ENCODE peak calls at places on chromosomes 4 and X, in seven cellular contexts. C is body of pancreas, V is Peyer's patch, Y is K562, P is tibial nerve, H is vagina, M is uterus. L is an unnamed sample.

GRCh38 chr4:152482211-152482610 is 53.7 kb downstream of the FBXW7 start:
- DNase-seq in V (no peak), C (no peak), M (no peak), H (no peak), Y (no peak), P (no peak), L (no peak)

GRCh38 chrX:10722804-10723364 is 102.5 kb upstream of the MID1 start:
- DNase-seq in P (peak), C (peak), Y (peak), M (peak), H (no peak), V (peak), L (peak)

GRCh38 chrX:38649227-38649626 is 87.9 kb downstream of the TSPAN7 start:
- DNase-seq in C (no peak), Y (peak), V (no peak), P (no peak), M (no peak), H (no peak), L (no peak)

GRCh38 chr4:147828361-147828760 is 96.5 kb downstream of the ARHGAP10 start:
- DNase-seq in V (no peak), Y (no peak), H (no peak), M (no peak), P (no peak), C (no peak), L (no peak)

GRCh38 chrX:97366246-97366645 is 482.5 kb downstream of the RPA4 start:
- DNase-seq in H (no peak), C (no peak), M (no peak), V (no peak), P (no peak), Y (no peak), L (no peak)

GRCh38 chr4:48557478-48557877 is 67.4 kb downstream of the ZAR1 start:
- DNase-seq in P (no peak), C (no peak), Y (peak), M (no peak), H (no peak), V (no peak), L (peak)

GRCh38 chr4:140359571-140360427 is 13.6 kb upstream of the SCOC start:
- DNase-seq in H (no peak), Y (peak), P (peak), M (peak), C (peak), V (peak), L (peak)

GRCh38 chrX:102892103-102892502 is 45.0 kb upstream of the RAB40AL start:
- DNase-seq in H (no peak), Y (no peak), M (no peak), P (no peak), C (no peak), V (no peak), L (no peak)

GRCh38 chr4:14878681-14879080 is 123.6 kb upstream of the CPEB2 start:
- DNase-seq in Y (no peak), V (no peak), M (no peak), H (no peak), P (no peak), C (no peak), L (no peak)

GRCh38 chr4:38318737-38319455 is 345.1 kb upstream of the KLF3 start:
- DNase-seq in M (peak), C (peak), H (peak), Y (peak), V (peak), P (peak), L (peak)

GRCh38 chr4:74423101-74423500 is 21.8 kb upstream of the AREG start:
- DNase-seq in V (peak), C (no peak), Y (no peak), H (no peak), P (no peak), M (no peak), L (no peak)

GRCh38 chr4:146222313-146222712 is 8.0 kb downstream of the REELD1 start:
- DNase-seq in C (no peak), P (no peak), M (no peak), Y (no peak), H (no peak), V (no peak), L (no peak)

GRCh38 chrX:138128025-138128671 is 562.2 kb downstream of the ZIC3 start:
- DNase-seq in Y (peak), V (no peak), P (peak), M (no peak), H (no peak), C (no peak), L (peak)

GRCh38 chr4:120683902-120684540 is 238.5 kb downstream of the PRDM5 start:
- DNase-seq in C (no peak), Y (no peak), M (no peak), H (no peak), V (no peak), P (no peak), L (no peak)

GRCh38 chr4:112279882-112280315 is 5.8 kb downstream of the TIFA start:
- DNase-seq in C (no peak), M (no peak), H (no peak), Y (no peak), V (no peak), P (no peak), L (peak)

GRCh38 chr4:87529187-87529586 is at the start of gene SPARCL1:
- DNase-seq in C (no peak), M (peak), P (peak), V (no peak), H (no peak), Y (no peak), L (no peak)
- TF ChIP-seq POLR2A in C (no peak), M (peak), P (peak), V (no peak), H (no peak), Y (no peak), L (no peak)

DNA sequence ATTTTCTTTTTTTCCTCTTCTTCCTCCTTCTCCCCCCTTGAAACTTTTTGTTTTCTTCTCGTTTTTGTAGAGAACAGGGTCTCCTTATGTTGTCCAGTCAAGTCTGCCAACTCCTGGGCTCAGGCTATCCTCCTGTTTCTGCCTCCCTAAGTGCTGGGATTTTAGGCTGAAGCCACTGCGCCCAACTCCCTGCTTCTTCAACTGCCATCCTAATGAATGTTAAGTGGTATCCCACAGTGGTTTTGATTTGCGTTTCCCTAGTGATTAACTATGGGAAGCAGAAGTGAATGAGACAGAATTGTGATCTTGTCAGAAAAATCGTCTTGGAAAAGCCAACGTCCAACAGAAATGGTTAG is 999 bp upstream of the ADD1 start:
- DNase-seq in P (no peak), V (peak), M (no peak), H (no peak), C (no peak), Y (no peak), L (no peak)
- H3K4me3 ChIP-seq in P (peak), V (peak), M (peak), H (peak), C (no peak), Y (peak), L (peak)

GRCh38 chrX:48511561-48511960 is 2.8 kb downstream of the PORCN start:
- DNase-seq in V (no peak), Y (no peak), C (peak), P (no peak), M (no peak), H (no peak), L (no peak)

GRCh38 chrX:48509245-48509590 is 426 bp downstream of the PORCN start:
- DNase-seq in M (no peak), V (no peak), P (no peak), Y (no peak), C (no peak), H (no peak), L (no peak)

GRCh38 chrX:48507246-48507645 is 1.5 kb upstream of the PORCN start:
- DNase-seq in P (no peak), M (no peak), V (no peak), C (no peak), Y (no peak), H (no peak), L (no peak)

GRCh38 chrX:48509619-48510018 is 827 bp downstream of the PORCN start:
- DNase-seq in H (no peak), M (no peak), C (no peak), Y (no peak), V (no peak), P (no peak), L (no peak)

DNA sequence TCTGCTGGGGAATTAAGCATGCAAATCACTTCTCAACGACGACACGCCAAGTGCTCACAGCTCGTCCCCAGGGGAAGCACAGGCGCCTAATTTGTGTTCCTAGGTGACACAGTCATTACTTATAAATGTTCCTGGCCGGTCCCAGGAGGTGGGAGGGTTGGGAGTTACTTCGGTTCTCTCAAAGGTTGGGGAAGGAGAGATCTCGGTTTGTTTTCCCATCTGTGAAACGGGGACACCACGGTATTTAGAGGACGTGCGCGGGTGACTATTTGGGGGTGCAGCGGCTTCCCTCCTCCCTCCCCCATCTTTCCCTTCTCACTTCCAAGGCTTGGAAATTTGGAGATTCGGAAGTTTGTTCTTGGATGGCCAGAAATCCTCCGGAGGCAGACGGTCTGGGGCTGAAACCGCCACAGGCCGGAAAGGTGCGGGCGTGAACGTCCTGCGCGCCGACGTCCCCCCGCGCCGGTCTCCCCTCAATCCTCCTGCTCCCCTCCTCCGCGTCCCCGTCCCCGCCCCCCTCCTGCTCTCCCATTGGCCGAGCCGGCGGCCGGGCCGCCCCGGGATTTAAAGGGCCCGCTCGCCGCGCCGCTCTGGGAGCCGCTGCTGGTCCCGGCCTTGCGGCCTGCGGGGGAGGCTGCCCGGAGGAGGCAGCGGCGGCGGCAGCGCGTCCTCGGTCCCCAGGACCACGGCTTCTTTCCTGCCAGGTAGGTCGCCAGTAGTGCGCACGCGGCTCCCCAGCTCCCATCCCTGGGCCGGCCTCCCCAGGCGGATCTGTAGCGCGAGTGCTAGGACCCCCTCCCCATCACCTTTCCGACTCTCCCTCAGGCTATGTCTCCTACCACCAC is at the start of gene PORCN:
- DNase-seq in V (peak), P (peak), H (no peak), C (peak), Y (peak), M (peak), L (peak)
- TF ChIP-seq POLR2A in V (peak), P (peak), H (no peak), C (peak), Y (peak), M (no peak), L (peak)

GRCh38 chr4:188329526-188329925 is 190.3 kb downstream of the TRIML1 start:
- DNase-seq in H (no peak), P (no peak), C (no peak), M (no peak), V (no peak), Y (no peak), L (no peak)

GRCh38 chr4:188332265-188332664 is 193.0 kb downstream of the TRIML1 start:
- DNase-seq in P (no peak), Y (no peak), M (no peak), H (no peak), C (no peak), V (no peak), L (no peak)

GRCh38 chr4:188328966-188329365 is 189.7 kb downstream of the TRIML1 start:
- DNase-seq in H (no peak), M (no peak), Y (no peak), C (no peak), V (no peak), P (no peak), L (no peak)
- H3K4me3 ChIP-seq in H (no peak), M (no peak), Y (no peak), C (no peak), V (no peak), P (no peak), L (no peak)

GRCh38 chr4:139176299-139177048 is 544 bp downstream of the ELF2 start:
- DNase-seq in M (peak), P (peak), C (peak), H (peak), Y (peak), V (peak), L (peak)

GRCh38 chr4:139175647-139176298 is 1.2 kb downstream of the ELF2 start:
- DNase-seq in P (no peak), C (no peak), H (no peak), Y (no peak), V (no peak), M (no peak), L (no peak)

GRCh38 chr4:139177049-139177887 is at the start of gene ELF2:
- DNase-seq in M (peak), C (peak), Y (peak), P (peak), H (peak), V (peak), L (peak)

GRCh38 chr4:139171878-139172691 is 4.9 kb downstream of the ELF2 start:
- DNase-seq in C (no peak), Y (no peak), H (no peak), M (no peak), V (no peak), P (no peak), L (peak)

GRCh38 chr4:139177888-139178609 is 1.0 kb upstream of the ELF2 start:
- DNase-seq in C (peak), Y (peak), P (peak), H (peak), M (peak), V (peak), L (peak)
- TF ChIP-seq POLR2A in C (peak), Y (peak), P (peak), H (no peak), M (peak), V (peak), L (peak)

GRCh38 chr4:138088449-138089208 is 153.5 kb downstream of the SLC7A11 start:
- DNase-seq in V (no peak), H (no peak), C (no peak), Y (no peak), M (no peak), P (no peak), L (no peak)

GRCh38 chr4:138092060-138092459 is 150.1 kb downstream of the SLC7A11 start:
- DNase-seq in H (no peak), M (no peak), C (no peak), Y (no peak), P (no peak), V (no peak), L (no peak)

GRCh38 chr4:138090918-138091659 is 151.1 kb downstream of the SLC7A11 start:
- DNase-seq in Y (no peak), M (no peak), V (no peak), P (no peak), C (no peak), H (no peak), L (no peak)

GRCh38 chr4:138087181-138087714 is 154.9 kb downstream of the SLC7A11 start:
- DNase-seq in H (no peak), Y (no peak), V (no peak), P (no peak), C (no peak), M (no peak), L (no peak)

GRCh38 chr4:138090145-138090917 is 151.8 kb downstream of the SLC7A11 start:
- DNase-seq in V (peak), P (peak), H (no peak), Y (peak), M (peak), C (peak), L (peak)
- H3K4me3 ChIP-seq in V (no peak), P (no peak), H (no peak), Y (no peak), M (no peak), C (no peak), L (no peak)

DNA sequence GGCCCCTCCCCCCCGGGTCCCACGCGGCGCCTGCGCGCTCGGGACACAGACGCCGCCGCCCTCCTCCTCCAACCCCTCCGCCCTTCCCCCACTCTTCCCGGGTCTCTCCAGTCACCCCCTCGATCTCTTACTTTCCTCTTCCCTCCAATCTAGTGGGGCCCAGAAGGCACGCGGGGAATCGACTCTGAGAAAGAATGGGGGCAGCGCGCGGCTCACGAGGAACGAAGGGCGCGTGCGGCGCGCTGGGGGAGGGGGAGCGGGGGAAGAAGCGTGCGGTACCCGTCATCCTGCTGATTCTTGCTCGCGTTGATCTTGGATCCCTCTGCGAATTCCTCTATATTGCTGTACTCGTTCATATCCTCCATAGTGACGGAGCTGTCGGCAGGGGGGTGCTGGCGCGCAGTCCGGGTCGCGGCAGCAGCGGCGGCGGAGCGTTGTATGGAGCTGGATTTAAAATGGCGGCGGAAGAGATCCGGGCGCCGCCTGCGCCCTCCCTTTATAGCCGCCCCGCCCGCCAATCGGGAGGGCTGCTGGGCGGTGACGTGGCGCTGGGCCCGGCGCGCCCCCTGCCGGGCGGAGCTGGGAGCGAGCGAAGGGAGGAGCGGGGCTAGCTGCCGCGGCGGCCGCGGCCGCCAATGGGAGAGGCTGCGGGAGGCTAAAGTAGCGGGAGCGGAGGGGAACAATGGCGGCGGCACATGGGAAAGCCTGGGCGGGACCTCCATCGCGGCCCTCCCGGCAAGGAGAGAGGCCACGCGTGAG is 1.1 kb downstream of the HNRNPDL start:
- DNase-seq in C (peak), Y (peak), M (peak), P (peak), V (peak), H (peak), L (peak)
- TF ChIP-seq POLR2A in C (peak), Y (peak), M (peak), P (peak), V (peak), H (no peak), L (peak)

GRCh38 chrX:49039598-49040375 is 3.4 kb downstream of the TFE3 start:
- DNase-seq in V (peak), M (peak), C (peak), Y (peak), H (peak), P (peak), L (peak)

GRCh38 chrX:49042581-49043219 is 457 bp downstream of the TFE3 start:
- DNase-seq in C (no peak), Y (no peak), P (no peak), V (no peak), M (no peak), H (no peak), L (no peak)

GRCh38 chrX:49041683-49042529 is 1.3 kb downstream of the TFE3 start:
- DNase-seq in P (peak), M (no peak), C (no peak), Y (no peak), V (no peak), H (no peak), L (peak)

GRCh38 chrX:49037883-49038475 is 5.2 kb downstream of the TFE3 start:
- DNase-seq in P (no peak), Y (no peak), M (no peak), C (no peak), H (no peak), V (no peak), L (no peak)

DNA sequence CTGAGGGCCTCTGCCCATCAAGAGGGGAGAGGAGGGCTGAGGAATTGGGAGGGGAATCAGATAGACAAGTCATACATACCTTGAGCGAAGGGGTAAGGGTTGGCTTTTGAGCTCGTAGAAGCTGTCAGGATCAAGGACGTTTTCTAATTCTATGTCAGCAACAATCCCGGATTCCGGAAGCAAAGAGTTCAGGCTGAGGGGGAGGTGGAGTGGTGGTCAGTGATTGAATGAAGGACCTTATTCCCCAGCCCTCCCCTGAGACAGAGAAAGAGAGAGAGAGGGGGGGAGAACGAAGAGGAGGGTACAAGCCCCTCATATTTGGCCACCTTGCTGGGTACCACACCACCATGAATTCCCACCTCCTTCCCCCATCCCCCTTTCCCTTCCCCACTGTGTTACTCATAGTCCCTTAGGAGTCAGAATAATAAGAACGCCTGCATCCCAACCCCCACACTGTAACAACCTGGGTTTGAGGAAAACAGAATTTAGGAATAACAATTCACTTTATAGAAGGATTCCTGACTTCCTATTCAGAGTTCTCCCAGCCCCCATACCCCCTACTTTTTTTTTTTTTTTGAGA is 2.7 kb downstream of the TFE3 start:
- DNase-seq in M (no peak), V (no peak), C (no peak), H (no peak), Y (no peak), P (no peak), L (no peak)
- H3K4me3 ChIP-seq in M (peak), V (no peak), C (no peak), H (peak), Y (peak), P (no peak), L (peak)

GRCh38 chr4:2501034-2501594 is 32.2 kb downstream of the RNF4 start:
- DNase-seq in P (no peak), V (no peak), M (no peak), C (no peak), H (no peak), Y (no peak), L (no peak)
- TF ChIP-seq POLR2A in P (no peak), V (no peak), M (no peak), C (no peak), H (no peak), Y (peak), L (no peak)